ENCODE peak calls at places on chromosomes 2 and 18, in six cellular contexts. One of them, this sample, is unnamed.

GRCh38 chr2:96878796-96879544 is 9.1 kb upstream of the SEMA4C start:
- DNase-seq in neuronal stem cell: no peak
- DNase-seq in CD8-positive, alpha-beta T cell: no peak
- DNase-seq in right atrium auricular region: no peak
- DNase-seq in stomach: no peak
- DNase-seq in HCT116: no peak
- DNase-seq in this sample: no peak

GRCh38 chr18:8771930-8772329 is 66.6 kb downstream of the MTCL1 start:
- DNase-seq in neuronal stem cell: no peak
- DNase-seq in CD8-positive, alpha-beta T cell: no peak
- DNase-seq in right atrium auricular region: no peak
- DNase-seq in stomach: peak; percentile 51
- DNase-seq in HCT116: no peak
- DNase-seq in this sample: no peak

GRCh38 chr2:46012618-46013240 is 284.5 kb upstream of the EPAS1 start:
- DNase-seq in neuronal stem cell: no peak
- DNase-seq in CD8-positive, alpha-beta T cell: no peak
- DNase-seq in right atrium auricular region: no peak
- DNase-seq in stomach: no peak
- DNase-seq in HCT116: no peak
- DNase-seq in this sample: no peak

GRCh38 chr2:128286011-128286721 is 32.5 kb downstream of the HS6ST1 start:
- DNase-seq in neuronal stem cell: no peak
- DNase-seq in CD8-positive, alpha-beta T cell: no peak
- DNase-seq in right atrium auricular region: no peak
- DNase-seq in stomach: no peak
- DNase-seq in HCT116: no peak
- DNase-seq in this sample: no peak

GRCh38 chr2:122206101-122206500 is 450.6 kb downstream of the TSN start:
- DNase-seq in neuronal stem cell: no peak
- DNase-seq in CD8-positive, alpha-beta T cell: no peak
- DNase-seq in right atrium auricular region: no peak
- DNase-seq in stomach: no peak
- DNase-seq in HCT116: no peak
- DNase-seq in this sample: no peak

GRCh38 chr2:3665886-3666612 is 8.0 kb downstream of the ALLC start:
- DNase-seq in neuronal stem cell: no peak
- DNase-seq in CD8-positive, alpha-beta T cell: peak; percentile 34
- DNase-seq in right atrium auricular region: peak; percentile 46
- DNase-seq in stomach: no peak
- DNase-seq in HCT116: no peak
- DNase-seq in this sample: no peak

GRCh38 chr2:195613922-195614321 is 43.1 kb upstream of the SLC39A10 start:
- DNase-seq in neuronal stem cell: no peak
- DNase-seq in CD8-positive, alpha-beta T cell: no peak
- DNase-seq in right atrium auricular region: no peak
- DNase-seq in stomach: no peak
- DNase-seq in HCT116: no peak
- DNase-seq in this sample: no peak

GRCh38 chr2:127096718-127097470 is 10.1 kb downstream of the BIN1 start:
- DNase-seq in neuronal stem cell: no peak
- DNase-seq in CD8-positive, alpha-beta T cell: no peak
- DNase-seq in right atrium auricular region: no peak
- DNase-seq in stomach: peak; percentile 65
- DNase-seq in HCT116: no peak
- DNase-seq in this sample: no peak

GRCh38 chr2:64651590-64651989 is 2.1 kb downstream of the SERTAD2 start:
- DNase-seq in neuronal stem cell: no peak
- DNase-seq in CD8-positive, alpha-beta T cell: no peak
- DNase-seq in right atrium auricular region: no peak
- DNase-seq in stomach: no peak
- DNase-seq in HCT116: no peak
- DNase-seq in this sample: no peak

GRCh38 chr2:98794214-98794810 is 63.4 kb upstream of the MGAT4A start:
- DNase-seq in neuronal stem cell: no peak
- DNase-seq in CD8-positive, alpha-beta T cell: no peak
- DNase-seq in right atrium auricular region: no peak
- DNase-seq in stomach: no peak
- DNase-seq in HCT116: no peak
- DNase-seq in this sample: no peak

GRCh38 chr2:206232287-206233035 is 42.0 kb upstream of the ZDBF2 start:
- DNase-seq in neuronal stem cell: no peak
- DNase-seq in CD8-positive, alpha-beta T cell: no peak
- DNase-seq in right atrium auricular region: no peak
- DNase-seq in stomach: no peak
- DNase-seq in HCT116: no peak
- DNase-seq in this sample: no peak

GRCh38 chr2:66428986-66429612 is 5.8 kb upstream of the MEIS1 start:
- DNase-seq in neuronal stem cell: no peak
- DNase-seq in CD8-positive, alpha-beta T cell: no peak
- DNase-seq in right atrium auricular region: no peak
- DNase-seq in stomach: no peak
- DNase-seq in HCT116: peak; percentile 18
- DNase-seq in this sample: peak; percentile 49

GRCh38 chr2:103959174-103960125 is 894.5 kb upstream of the POU3F3 start:
- DNase-seq in neuronal stem cell: peak; percentile 54
- DNase-seq in CD8-positive, alpha-beta T cell: no peak
- DNase-seq in right atrium auricular region: no peak
- DNase-seq in stomach: no peak
- DNase-seq in HCT116: no peak
- DNase-seq in this sample: no peak

GRCh38 chr18:9901377-9901776 is 12.4 kb upstream of the VAPA start:
- DNase-seq in neuronal stem cell: no peak
- DNase-seq in CD8-positive, alpha-beta T cell: no peak
- DNase-seq in right atrium auricular region: no peak
- DNase-seq in stomach: no peak
- DNase-seq in HCT116: no peak
- DNase-seq in this sample: no peak

GRCh38 chr2:20378891-20379519 is 28.4 kb upstream of the PUM2 start:
- DNase-seq in neuronal stem cell: peak; percentile 45
- DNase-seq in CD8-positive, alpha-beta T cell: no peak
- DNase-seq in right atrium auricular region: peak; percentile 84
- DNase-seq in stomach: peak; percentile 79
- DNase-seq in HCT116: peak; percentile 38
- DNase-seq in this sample: peak; percentile 78

GRCh38 chr2:25589676-25590205 is 83.6 kb downstream of the DTNB start:
- DNase-seq in neuronal stem cell: no peak
- DNase-seq in CD8-positive, alpha-beta T cell: no peak
- DNase-seq in right atrium auricular region: no peak
- DNase-seq in stomach: no peak
- DNase-seq in HCT116: no peak
- DNase-seq in this sample: no peak

GRCh38 chr2:69221960-69222751 is 164.9 kb downstream of the GFPT1 start:
- DNase-seq in neuronal stem cell: no peak
- DNase-seq in CD8-positive, alpha-beta T cell: no peak
- DNase-seq in right atrium auricular region: no peak
- DNase-seq in stomach: no peak
- DNase-seq in HCT116: no peak
- DNase-seq in this sample: no peak

GRCh38 chr2:62333961-62334360 is 138.0 kb downstream of the B3GNT2 start:
- DNase-seq in neuronal stem cell: no peak
- DNase-seq in CD8-positive, alpha-beta T cell: no peak
- DNase-seq in right atrium auricular region: no peak
- DNase-seq in stomach: no peak
- DNase-seq in HCT116: no peak
- DNase-seq in this sample: no peak

GRCh38 chr2:107001964-107002696 is 116.2 kb upstream of the ST6GAL2 start:
- DNase-seq in neuronal stem cell: no peak
- DNase-seq in CD8-positive, alpha-beta T cell: no peak
- DNase-seq in right atrium auricular region: no peak
- DNase-seq in stomach: no peak
- DNase-seq in HCT116: no peak
- DNase-seq in this sample: no peak

GRCh38 chr18:43159091-43159490 is 43.6 kb upstream of the RIT2 start:
- DNase-seq in neuronal stem cell: no peak
- DNase-seq in CD8-positive, alpha-beta T cell: no peak
- DNase-seq in right atrium auricular region: no peak
- DNase-seq in stomach: no peak
- DNase-seq in HCT116: no peak
- DNase-seq in this sample: no peak
- H3K4me1 ChIP-seq in neuronal stem cell: no peaks in the 10 kb centered on the region
- H3K4me1 ChIP-seq in CD8-positive, alpha-beta T cell: no peaks in the 10 kb centered on the region
- H3K4me1 ChIP-seq in right atrium auricular region: no peaks in the 10 kb centered on the region
- H3K4me1 ChIP-seq in stomach: no peaks in the 10 kb centered on the region
- H3K4me1 ChIP-seq in HCT116: no peaks in the 10 kb centered on the region
- H3K4me1 ChIP-seq in this sample: peaks cover 3% of the 10 kb centered on the region

DNA sequence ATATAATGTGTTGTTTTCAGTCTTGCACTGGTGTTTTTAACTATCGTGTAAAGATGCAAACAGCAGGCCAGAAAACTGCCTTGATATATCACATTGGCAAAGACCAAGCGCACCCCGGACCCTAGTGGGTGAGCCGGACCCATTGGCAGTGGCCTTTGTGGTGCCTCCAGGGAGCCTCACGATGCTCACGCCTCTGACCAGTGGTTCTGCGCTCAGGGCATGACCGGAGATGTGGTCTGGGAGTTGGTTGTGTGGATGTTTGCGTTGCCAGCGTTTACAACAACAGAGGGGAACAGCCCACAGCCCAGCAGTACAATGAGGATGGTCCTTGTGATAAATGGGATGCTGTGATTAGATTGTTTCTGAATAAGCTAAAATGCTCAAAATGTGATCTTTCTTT is 32.6 kb downstream of the NFATC1 start:
- DNase-seq in neuronal stem cell: no peak
- DNase-seq in CD8-positive, alpha-beta T cell: no peak
- DNase-seq in right atrium auricular region: no peak
- DNase-seq in stomach: no peak
- DNase-seq in HCT116: no peak
- DNase-seq in this sample: no peak
- H3K9me3 ChIP-seq in neuronal stem cell: no peaks in the 10 kb centered on the region
- H3K9me3 ChIP-seq in CD8-positive, alpha-beta T cell: no peaks in the 10 kb centered on the region
- H3K9me3 ChIP-seq in right atrium auricular region: no peaks in the 10 kb centered on the region
- H3K9me3 ChIP-seq in stomach: no peaks in the 10 kb centered on the region
- H3K9me3 ChIP-seq in HCT116: no peaks in the 10 kb centered on the region
- H3K9me3 ChIP-seq in this sample: no peaks in the 10 kb centered on the region

GRCh38 chr2:86213699-86214502 is 14.6 kb downstream of the MRPL35 start:
- DNase-seq in neuronal stem cell: no peak
- DNase-seq in CD8-positive, alpha-beta T cell: no peak
- DNase-seq in right atrium auricular region: peak; percentile 28
- DNase-seq in stomach: peak; percentile 38
- DNase-seq in HCT116: no peak
- DNase-seq in this sample: no peak
- H3K4me3 ChIP-seq in neuronal stem cell: no peak overlapping the region
- H3K4me3 ChIP-seq in CD8-positive, alpha-beta T cell: no peak overlapping the region
- H3K4me3 ChIP-seq in right atrium auricular region: no peak overlapping the region
- H3K4me3 ChIP-seq in stomach: no peak overlapping the region
- H3K4me3 ChIP-seq in HCT116: no peak overlapping the region
- H3K4me3 ChIP-seq in this sample: no peak overlapping the region

GRCh38 chr18:22307528-22307927 is 110.2 kb downstream of the CTAGE1 start:
- DNase-seq in neuronal stem cell: no peak
- DNase-seq in CD8-positive, alpha-beta T cell: no peak
- DNase-seq in right atrium auricular region: no peak
- DNase-seq in stomach: no peak
- DNase-seq in HCT116: no peak
- DNase-seq in this sample: no peak

GRCh38 chr18:22314001-22314400 is 103.7 kb downstream of the CTAGE1 start:
- DNase-seq in neuronal stem cell: no peak
- DNase-seq in CD8-positive, alpha-beta T cell: no peak
- DNase-seq in right atrium auricular region: no peak
- DNase-seq in stomach: no peak
- DNase-seq in HCT116: no peak
- DNase-seq in this sample: no peak

GRCh38 chr18:22314406-22314805 is 103.3 kb downstream of the CTAGE1 start:
- DNase-seq in neuronal stem cell: no peak
- DNase-seq in CD8-positive, alpha-beta T cell: no peak
- DNase-seq in right atrium auricular region: peak; percentile 81
- DNase-seq in stomach: no peak
- DNase-seq in HCT116: no peak
- DNase-seq in this sample: no peak

GRCh38 chr18:22309191-22309590 is 108.5 kb downstream of the CTAGE1 start:
- DNase-seq in neuronal stem cell: no peak
- DNase-seq in CD8-positive, alpha-beta T cell: no peak
- DNase-seq in right atrium auricular region: no peak
- DNase-seq in stomach: no peak
- DNase-seq in HCT116: no peak
- DNase-seq in this sample: no peak

GRCh38 chr18:22311301-22311700 is 106.4 kb downstream of the CTAGE1 start:
- DNase-seq in neuronal stem cell: no peak
- DNase-seq in CD8-positive, alpha-beta T cell: no peak
- DNase-seq in right atrium auricular region: no peak
- DNase-seq in stomach: no peak
- DNase-seq in HCT116: no peak
- DNase-seq in this sample: no peak
- H3K4me1 ChIP-seq in neuronal stem cell: no peaks in the 10 kb centered on the region
- H3K4me1 ChIP-seq in CD8-positive, alpha-beta T cell: no peaks in the 10 kb centered on the region
- H3K4me1 ChIP-seq in right atrium auricular region: no peaks in the 10 kb centered on the region
- H3K4me1 ChIP-seq in stomach: no peaks in the 10 kb centered on the region
- H3K4me1 ChIP-seq in HCT116: no peaks in the 10 kb centered on the region
- H3K4me1 ChIP-seq in this sample: no peaks in the 10 kb centered on the region

DNA sequence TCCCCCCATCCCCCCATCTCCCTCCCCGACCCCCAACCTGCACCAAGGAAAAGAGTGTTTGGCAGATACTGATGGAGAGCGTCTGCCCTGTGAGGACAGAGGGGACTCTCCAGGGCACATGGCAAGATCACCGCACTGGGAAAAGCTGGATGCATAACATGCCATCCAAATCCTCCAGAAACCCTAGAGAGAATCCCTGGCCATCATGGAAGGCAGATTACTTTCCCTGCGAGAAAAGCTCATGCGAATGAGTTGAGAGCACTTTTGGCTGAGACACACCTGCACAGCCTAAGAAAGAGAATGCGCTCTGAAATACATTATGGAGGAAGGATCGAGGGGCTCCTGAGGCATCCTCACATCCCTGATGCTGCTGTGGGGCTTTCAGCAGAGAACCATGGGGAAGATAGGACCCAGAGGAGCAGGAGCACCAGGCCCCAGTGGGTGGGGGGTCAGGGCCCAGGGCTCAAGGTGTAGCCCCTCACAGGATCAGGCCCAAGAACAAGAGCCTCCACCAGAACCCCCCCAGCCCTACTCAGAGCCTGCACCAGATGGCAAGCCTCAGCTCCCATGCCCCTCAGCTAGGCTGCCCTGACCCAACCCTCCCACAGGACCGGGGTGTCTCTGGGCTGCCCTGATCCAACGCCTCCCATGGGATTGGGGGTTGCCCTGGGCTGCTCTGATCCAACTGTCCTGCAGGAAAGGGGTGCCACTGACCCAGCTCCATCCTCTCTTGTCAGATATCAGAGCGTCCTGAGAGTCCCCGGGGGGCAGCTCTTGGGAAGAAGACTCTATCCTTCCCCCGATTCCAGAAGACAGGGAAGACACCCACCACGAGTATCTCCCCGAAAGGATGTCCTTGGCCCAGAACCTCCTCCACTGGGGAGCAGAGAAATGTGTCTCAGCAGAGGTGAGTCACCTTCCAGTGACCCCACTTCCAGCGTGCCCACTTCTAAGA is 153.4 kb downstream of the NDUFA10 start:
- DNase-seq in neuronal stem cell: no peak
- DNase-seq in CD8-positive, alpha-beta T cell: peak; percentile 45
- DNase-seq in right atrium auricular region: peak; percentile 50
- DNase-seq in stomach: peak; percentile 16
- DNase-seq in HCT116: no peak
- DNase-seq in this sample: no peak
- H3K9me3 ChIP-seq in neuronal stem cell: no peaks in the 10 kb centered on the region
- H3K9me3 ChIP-seq in CD8-positive, alpha-beta T cell: no peaks in the 10 kb centered on the region
- H3K9me3 ChIP-seq in right atrium auricular region: no peaks in the 10 kb centered on the region
- H3K9me3 ChIP-seq in stomach: no peaks in the 10 kb centered on the region
- H3K9me3 ChIP-seq in HCT116: peaks cover 14% of the 10 kb centered on the region
- H3K9me3 ChIP-seq in this sample: no peaks in the 10 kb centered on the region

GRCh38 chr2:101520246-101520645 is 45.3 kb upstream of the RFX8 start:
- DNase-seq in neuronal stem cell: no peak
- DNase-seq in CD8-positive, alpha-beta T cell: no peak
- DNase-seq in right atrium auricular region: no peak
- DNase-seq in stomach: no peak
- DNase-seq in HCT116: no peak
- DNase-seq in this sample: no peak
- H3K4me3 ChIP-seq in neuronal stem cell: no peak overlapping the region
- H3K4me3 ChIP-seq in CD8-positive, alpha-beta T cell: no peak overlapping the region
- H3K4me3 ChIP-seq in right atrium auricular region: no peak overlapping the region
- H3K4me3 ChIP-seq in stomach: no peak overlapping the region
- H3K4me3 ChIP-seq in HCT116: no peak overlapping the region
- H3K4me3 ChIP-seq in this sample: no peak overlapping the region